ENCODE peak calls at places on chromosomes 3 and 15, in five cellular contexts. S, G, Q, X and D are unnamed samples.

GRCh38 chr3:143595456-143596077 is 252.7 kb downstream of the SLC9A9 start:
- DNase-seq in G (no peak), S (no peak), X (no peak), Q (no peak), D (no peak)

GRCh38 chr3:71176366-71176765 is 407.2 kb downstream of the FOXP1 start:
- DNase-seq in Q (no peak), G (no peak), X (no peak), S (no peak), D (no peak)

GRCh38 chr15:88243895-88244787 is 12.4 kb downstream of the NTRK3 start:
- DNase-seq in S (peak; percentile 17), X (peak; percentile 61), Q (no peak), G (peak; percentile 11), D (no peak)

GRCh38 chr3:104437891-104438290 is 928.8 kb upstream of the ALCAM start:
- DNase-seq in Q (no peak), G (no peak), S (peak; percentile 54), X (peak; percentile 66), D (no peak)

GRCh38 chr3:132285620-132285945 is 31.6 kb upstream of the ACP3 start:
- DNase-seq in Q (no peak), S (peak; percentile 32), G (no peak), X (no peak), D (no peak)

GRCh38 chr3:123440181-123440580 is 8.7 kb downstream of the ADCY5 start:
- DNase-seq in X (no peak), S (no peak), G (no peak), Q (no peak), D (no peak)

GRCh38 chr3:126264952-126265351 is 84.6 kb upstream of the ALDH1L1 start:
- DNase-seq in S (no peak), Q (no peak), X (no peak), G (no peak), D (no peak)

GRCh38 chr3:31392568-31392967 is 140.2 kb upstream of the STT3B start:
- DNase-seq in S (no peak), Q (no peak), X (no peak), G (no peak), D (no peak)

GRCh38 chr3:53881691-53882593 is at the start of gene ACTR8:
- DNase-seq in X (peak; percentile 86), Q (peak; percentile 88), G (peak; percentile 82), S (peak; percentile 80), D (peak; percentile 90)

GRCh38 chr3:50516048-50516871 is 12.8 kb upstream of the CACNA2D2 start:
- DNase-seq in G (no peak), X (peak; percentile 11), Q (peak; percentile 22), S (peak; percentile 10), D (peak; percentile 58)